ENCODE peak calls at places on chromosomes 16 and 17, in nine cellular contexts. S, R, C, A, I, H, M, F and Y are unnamed samples.
A peak's percentile ranks its signal among the peaks of the same experiment; 100 is the strongest.

GRCh38 chr17:43175213-43176118 is 4.5 kb downstream of the NBR1 start:
- DNase-seq in S (peak; percentile 50), R (no peak), C (peak; percentile 69), A (no peak), I (no peak), H (no peak), M (no peak), F (no peak), Y (no peak)

GRCh38 chr17:17122781-17123483 is 80.7 kb downstream of the MPRIP start:
- DNase-seq in S (no peak), R (no peak), C (no peak), A (no peak), I (no peak), H (no peak), M (no peak), F (no peak), Y (no peak)

GRCh38 chr17:66405836-66406679 is 103.6 kb downstream of the PRKCA start:
- DNase-seq in S (no peak), R (no peak), C (peak; percentile 20), A (no peak), I (no peak), H (no peak), M (no peak), F (peak; percentile 63), Y (no peak)

GRCh38 chr17:79036609-79037008 is 12.6 kb downstream of the C1QTNF1 start:
- DNase-seq in S (peak; percentile 78), R (no peak), C (peak; percentile 95), A (no peak), I (no peak), H (no peak), M (no peak), F (peak; percentile 77), Y (no peak)

GRCh38 chr16:86072328-86073102 is 173.6 kb downstream of the IRF8 start:
- DNase-seq in S (peak; percentile 77), R (peak; percentile 69), C (peak; percentile 78), A (peak; percentile 74), I (no peak), H (no peak), M (peak; percentile 54), F (peak; percentile 75), Y (peak; percentile 66)

GRCh38 chr16:54519161-54519685 is 232.6 kb upstream of the IRX3 start:
- DNase-seq in S (no peak), R (no peak), C (no peak), A (no peak), I (no peak), H (no peak), M (no peak), F (no peak), Y (no peak)

GRCh38 chr16:68362314-68362913 is 51.6 kb downstream of the PRMT7 start:
- DNase-seq in S (no peak), R (no peak), C (no peak), A (no peak), I (no peak), H (no peak), M (no peak), F (no peak), Y (no peak)

GRCh38 chr16:3183445-3184139 is 4.4 kb upstream of the OR1F1 start:
- DNase-seq in S (no peak), R (no peak), C (no peak), A (no peak), I (no peak), H (no peak), M (no peak), F (no peak), Y (no peak)

GRCh38 chr17:49873466-49873865 is 25.6 kb upstream of the TAC4 start:
- DNase-seq in S (no peak), R (no peak), C (no peak), A (no peak), I (no peak), H (no peak), M (no peak), F (no peak), Y (no peak)

GRCh38 chr17:7559307-7560171 is 989 bp downstream of the TNFSF13 start:
- DNase-seq in S (no peak), R (peak; percentile 56), C (no peak), A (peak; percentile 59), I (no peak), H (peak; percentile 75), M (no peak), F (no peak), Y (no peak)

GRCh38 chr17:79520134-79520892 is 90.5 kb downstream of the RBFOX3 start:
- DNase-seq in S (no peak), R (no peak), C (no peak), A (no peak), I (peak; percentile 13), H (no peak), M (no peak), F (no peak), Y (no peak)

GRCh38 chr17:1024076-1024475 is 27.1 kb downstream of the TIMM22 start:
- DNase-seq in S (no peak), R (no peak), C (no peak), A (no peak), I (no peak), H (no peak), M (no peak), F (no peak), Y (no peak)

GRCh38 chr17:80791758-80792284 is 199.8 kb upstream of the CHMP6 start:
- DNase-seq in S (peak; percentile 89), R (peak; percentile 61), C (peak; percentile 93), A (peak; percentile 21), I (peak; percentile 32), H (no peak), M (no peak), F (peak; percentile 98), Y (peak; percentile 70)

GRCh38 chr17:65557349-65558310 is 3.8 kb downstream of the AXIN2 start:
- DNase-seq in S (no peak), R (no peak), C (peak; percentile 59), A (no peak), I (peak; percentile 44), H (no peak), M (no peak), F (no peak), Y (no peak)

GRCh38 chr17:30824002-30824355 is 513 bp downstream of the CRLF3 start:
- DNase-seq in S (no peak), R (peak; percentile 45), C (no peak), A (peak; percentile 19), I (peak; percentile 53), H (no peak), M (no peak), F (no peak), Y (peak; percentile 34)

GRCh38 chr16:1470543-1471251 is 4.1 kb downstream of the CLCN7 start:
- DNase-seq in S (no peak), R (no peak), C (peak; percentile 56), A (no peak), I (no peak), H (peak; percentile 88), M (peak; percentile 13), F (peak; percentile 22), Y (no peak)

GRCh38 chr17:76544123-76544915 is 4.5 kb downstream of the PRCD start:
- DNase-seq in S (no peak), R (peak; percentile 83), C (no peak), A (no peak), I (no peak), H (no peak), M (peak; percentile 78), F (no peak), Y (no peak)

GRCh38 chr17:51165680-51166197 is 472 bp upstream of the NME2 start:
- DNase-seq in S (no peak), R (no peak), C (no peak), A (no peak), I (peak; percentile 24), H (no peak), M (peak; percentile 18), F (no peak), Y (no peak)

GRCh38 chr16:35011-35775 is 18.2 kb downstream of the POLR3K start:
- DNase-seq in S (no peak), R (no peak), C (no peak), A (no peak), I (no peak), H (peak; percentile 63), M (no peak), F (no peak), Y (peak; percentile 42)

GRCh38 chr17:45013021-45013997 is 38.1 kb downstream of the DCAKD start:
- DNase-seq in S (no peak), R (peak; percentile 52), C (peak; percentile 54), A (no peak), I (no peak), H (no peak), M (peak; percentile 36), F (no peak), Y (no peak)

DNA sequence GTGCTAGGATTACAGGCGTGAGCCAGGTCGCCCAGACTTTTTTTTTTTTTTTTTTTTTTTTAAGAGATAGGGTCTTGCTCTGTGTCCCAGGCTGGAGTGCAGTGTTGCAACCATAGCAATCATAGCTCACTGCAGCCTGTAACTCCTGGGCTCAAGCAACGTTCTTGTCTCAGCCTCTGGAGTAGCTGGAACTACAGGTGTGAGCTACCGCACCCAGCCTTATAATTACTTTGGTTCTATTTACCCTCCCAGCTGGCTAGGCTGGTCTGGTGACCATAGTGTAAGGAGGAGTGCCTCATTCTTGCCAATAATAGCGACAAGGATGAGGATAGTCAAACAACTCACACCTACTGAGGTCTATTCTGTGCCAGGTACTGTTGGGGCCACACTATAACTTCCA is 39.6 kb upstream of the USP7 start:
- DNase-seq in S (no peak), R (no peak), C (no peak), A (no peak), I (no peak), H (peak; percentile 49), M (no peak), F (no peak), Y (no peak)
- TF ChIP-seq CTCF in S (no peak), R (no peak), C (no peak), A (no peak), I (no peak), H (no peak), M (no peak), F (no peak), Y (no peak)

GRCh38 chr17:37884516-37884915 is 39.7 kb upstream of the TBC1D3K start:
- DNase-seq in S (no peak), R (no peak), C (no peak), A (no peak), I (no peak), H (no peak), M (no peak), F (no peak), Y (peak; percentile 75)
- H3K4me3 ChIP-seq in S (no peak overlapping the region), R (no peak overlapping the region), C (no peak overlapping the region), A (no peak overlapping the region), I (no peak overlapping the region), H (no peak overlapping the region), M (no peak overlapping the region), F (no peak overlapping the region), Y (no peak overlapping the region)

DNA sequence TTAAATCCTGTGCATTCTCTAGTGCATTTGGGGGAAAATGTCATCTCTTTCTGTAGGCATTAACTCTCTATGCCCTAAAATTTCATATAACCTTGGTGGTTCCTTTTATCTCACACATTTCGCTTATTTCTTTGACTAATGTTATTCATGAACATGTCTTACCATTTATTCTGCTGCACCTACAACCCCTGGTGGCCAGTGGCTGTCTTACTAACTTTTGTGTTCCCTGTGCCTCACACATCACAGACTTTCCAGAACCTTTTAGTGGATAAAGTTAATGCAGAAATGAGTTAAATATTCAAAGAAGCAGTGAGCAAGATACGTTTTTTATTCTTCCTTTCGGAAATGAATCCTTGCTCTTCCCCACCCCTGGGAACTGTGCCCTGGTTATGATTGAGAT is 111.9 kb downstream of the CDH13 start:
- DNase-seq in S (no peak), R (no peak), C (peak; percentile 32), A (no peak), I (no peak), H (no peak), M (no peak), F (peak; percentile 17), Y (peak; percentile 15)
- TF ChIP-seq CTCF in S (peak; percentile 46), R (no peak), C (peak; percentile 37), A (no peak), I (no peak), H (no peak), M (peak; percentile 60), F (peak; percentile 25), Y (peak; percentile 26)

GRCh38 chr17:77602062-77602746 is 356.3 kb upstream of the TNRC6C start:
- DNase-seq in S (no peak), R (peak; percentile 51), C (peak; percentile 59), A (no peak), I (no peak), H (no peak), M (peak; percentile 68), F (no peak), Y (no peak)
- H3K4me3 ChIP-seq in S (no peak overlapping the region), R (no peak overlapping the region), C (no peak overlapping the region), A (no peak overlapping the region), I (no peak overlapping the region), H (no peak overlapping the region), M (no peak overlapping the region), F (no peak overlapping the region), Y (no peak overlapping the region)